ENCODE peak calls at places on chromosome 20, in eight cellular contexts. One of them, this sample, is unnamed.

GRCh38 chr20:33516882-33517281 is 27.0 kb downstream of the CBFA2T2 start:
- DNase-seq in GM20000: no peak
- DNase-seq in mammary epithelial cell: no peak
- DNase-seq in AG04449: no peak
- DNase-seq in B cell: no peak
- DNase-seq in left ventricle myocardium inferior: no peak
- DNase-seq in Calu3: no peak
- DNase-seq in osteocyte: no peak
- DNase-seq in this sample: no peak

GRCh38 chr20:57877131-57877784 is 167.4 kb upstream of the PMEPA1 start:
- DNase-seq in Calu3: no peak
- DNase-seq in B cell: no peak
- DNase-seq in osteocyte: no peak
- DNase-seq in mammary epithelial cell: no peak
- DNase-seq in AG04449: no peak
- DNase-seq in GM20000: no peak
- DNase-seq in left ventricle myocardium inferior: no peak
- DNase-seq in this sample: no peak

GRCh38 chr20:50919567-50919966 is 11.7 kb downstream of the ADNP start:
- DNase-seq in mammary epithelial cell: peak
- DNase-seq in B cell: no peak
- DNase-seq in AG04449: no peak
- DNase-seq in GM20000: no peak
- DNase-seq in osteocyte: no peak
- DNase-seq in left ventricle myocardium inferior: no peak
- DNase-seq in Calu3: peak
- DNase-seq in this sample: no peak

GRCh38 chr20:17202668-17203067 is 24.2 kb upstream of the PCSK2 start:
- DNase-seq in GM20000: no peak
- DNase-seq in mammary epithelial cell: no peak
- DNase-seq in AG04449: no peak
- DNase-seq in osteocyte: no peak
- DNase-seq in left ventricle myocardium inferior: no peak
- DNase-seq in B cell: no peak
- DNase-seq in Calu3: no peak
- DNase-seq in this sample: no peak

GRCh38 chr20:64079273-64080012 is at the start of gene RGS19:
- DNase-seq in GM20000: peak
- DNase-seq in AG04449: no peak
- DNase-seq in Calu3: peak
- DNase-seq in osteocyte: peak
- DNase-seq in left ventricle myocardium inferior: peak
- DNase-seq in B cell: peak
- DNase-seq in mammary epithelial cell: peak
- DNase-seq in this sample: peak

GRCh38 chr20:56831795-56832194 is 202.7 kb downstream of the TFAP2C start:
- DNase-seq in B cell: no peak
- DNase-seq in Calu3: no peak
- DNase-seq in GM20000: no peak
- DNase-seq in AG04449: no peak
- DNase-seq in osteocyte: no peak
- DNase-seq in mammary epithelial cell: no peak
- DNase-seq in left ventricle myocardium inferior: no peak
- DNase-seq in this sample: no peak

GRCh38 chr20:57742506-57743180 is 32.8 kb upstream of the PMEPA1 start:
- DNase-seq in osteocyte: no peak
- DNase-seq in GM20000: no peak
- DNase-seq in B cell: no peak
- DNase-seq in AG04449: no peak
- DNase-seq in mammary epithelial cell: no peak
- DNase-seq in left ventricle myocardium inferior: no peak
- DNase-seq in Calu3: no peak
- DNase-seq in this sample: no peak

GRCh38 chr20:31560900-31561598 is 44.0 kb upstream of the ID1 start:
- DNase-seq in GM20000: no peak
- DNase-seq in B cell: no peak
- DNase-seq in left ventricle myocardium inferior: no peak
- DNase-seq in osteocyte: no peak
- DNase-seq in Calu3: peak
- DNase-seq in AG04449: peak
- DNase-seq in mammary epithelial cell: peak
- DNase-seq in this sample: no peak

GRCh38 chr20:2814587-2815051 is at the start of gene C20orf141:
- DNase-seq in Calu3: no peak
- DNase-seq in GM20000: no peak
- DNase-seq in AG04449: peak
- DNase-seq in left ventricle myocardium inferior: no peak
- DNase-seq in B cell: no peak
- DNase-seq in mammary epithelial cell: peak
- DNase-seq in osteocyte: peak
- DNase-seq in this sample: no peak

GRCh38 chr20:21028921-21029320 is 77.2 kb downstream of the LINC00237 start:
- DNase-seq in Calu3: no peak
- DNase-seq in left ventricle myocardium inferior: no peak
- DNase-seq in AG04449: no peak
- DNase-seq in GM20000: no peak
- DNase-seq in B cell: no peak
- DNase-seq in osteocyte: no peak
- DNase-seq in mammary epithelial cell: no peak
- DNase-seq in this sample: no peak

GRCh38 chr20:41230136-41230535 is 87.4 kb downstream of the ZHX3 start:
- DNase-seq in B cell: no peak
- DNase-seq in AG04449: no peak
- DNase-seq in GM20000: no peak
- DNase-seq in mammary epithelial cell: no peak
- DNase-seq in Calu3: no peak
- DNase-seq in osteocyte: no peak
- DNase-seq in left ventricle myocardium inferior: no peak
- DNase-seq in this sample: no peak

GRCh38 chr20:57570145-57570850 is 9.4 kb downstream of the PCK1 start:
- DNase-seq in AG04449: no peak
- DNase-seq in mammary epithelial cell: no peak
- DNase-seq in left ventricle myocardium inferior: no peak
- DNase-seq in osteocyte: no peak
- DNase-seq in B cell: no peak
- DNase-seq in GM20000: no peak
- DNase-seq in Calu3: no peak
- DNase-seq in this sample: no peak

GRCh38 chr20:51636123-51636522 is 93.6 kb upstream of the NFATC2 start:
- DNase-seq in AG04449: no peak
- DNase-seq in Calu3: no peak
- DNase-seq in B cell: no peak
- DNase-seq in GM20000: no peak
- DNase-seq in left ventricle myocardium inferior: no peak
- DNase-seq in mammary epithelial cell: peak
- DNase-seq in osteocyte: no peak
- DNase-seq in this sample: no peak

GRCh38 chr20:49231461-49231860 is 12.2 kb downstream of the DDX27 start:
- DNase-seq in osteocyte: no peak
- DNase-seq in GM20000: no peak
- DNase-seq in B cell: no peak
- DNase-seq in left ventricle myocardium inferior: no peak
- DNase-seq in mammary epithelial cell: no peak
- DNase-seq in Calu3: no peak
- DNase-seq in AG04449: no peak
- DNase-seq in this sample: no peak

GRCh38 chr20:20237093-20237959 is 130.6 kb upstream of the INSM1 start:
- DNase-seq in GM20000: peak
- DNase-seq in Calu3: peak
- DNase-seq in osteocyte: no peak
- DNase-seq in B cell: peak
- DNase-seq in mammary epithelial cell: peak
- DNase-seq in AG04449: no peak
- DNase-seq in left ventricle myocardium inferior: no peak
- DNase-seq in this sample: peak

GRCh38 chr20:35601990-35602389 is 13.6 kb upstream of the SPAG4 start:
- DNase-seq in mammary epithelial cell: no peak
- DNase-seq in left ventricle myocardium inferior: no peak
- DNase-seq in B cell: no peak
- DNase-seq in osteocyte: no peak
- DNase-seq in GM20000: no peak
- DNase-seq in Calu3: no peak
- DNase-seq in AG04449: no peak
- DNase-seq in this sample: no peak

GRCh38 chr20:35606127-35606526 is 9.5 kb upstream of the SPAG4 start:
- DNase-seq in mammary epithelial cell: no peak
- DNase-seq in GM20000: no peak
- DNase-seq in Calu3: no peak
- DNase-seq in left ventricle myocardium inferior: no peak
- DNase-seq in AG04449: no peak
- DNase-seq in osteocyte: no peak
- DNase-seq in B cell: no peak
- DNase-seq in this sample: no peak

GRCh38 chr20:35603695-35604443 is 11.8 kb upstream of the SPAG4 start:
- DNase-seq in AG04449: no peak
- DNase-seq in mammary epithelial cell: no peak
- DNase-seq in B cell: no peak
- DNase-seq in GM20000: no peak
- DNase-seq in Calu3: no peak
- DNase-seq in left ventricle myocardium inferior: no peak
- DNase-seq in osteocyte: no peak
- DNase-seq in this sample: no peak

GRCh38 chr20:35602851-35603495 is 12.7 kb upstream of the SPAG4 start:
- DNase-seq in B cell: no peak
- DNase-seq in osteocyte: no peak
- DNase-seq in AG04449: no peak
- DNase-seq in mammary epithelial cell: no peak
- DNase-seq in GM20000: no peak
- DNase-seq in left ventricle myocardium inferior: no peak
- DNase-seq in Calu3: no peak
- DNase-seq in this sample: no peak

GRCh38 chr20:35604444-35604750 is 11.2 kb upstream of the SPAG4 start:
- DNase-seq in left ventricle myocardium inferior: no peak
- DNase-seq in GM20000: no peak
- DNase-seq in B cell: peak
- DNase-seq in mammary epithelial cell: no peak
- DNase-seq in osteocyte: no peak
- DNase-seq in AG04449: no peak
- DNase-seq in Calu3: peak
- DNase-seq in this sample: no peak
- TF ChIP-seq CTCF in left ventricle myocardium inferior: no peak
- TF ChIP-seq CTCF in GM20000: peak
- TF ChIP-seq CTCF in B cell: no peak
- TF ChIP-seq CTCF in mammary epithelial cell: peak
- TF ChIP-seq CTCF in osteocyte: peak
- TF ChIP-seq CTCF in AG04449: peak
- TF ChIP-seq CTCF in Calu3: peak
- TF ChIP-seq CTCF in this sample: no peak

GRCh38 chr20:13221673-13222318 is 722 bp downstream of the ISM1 start:
- DNase-seq in AG04449: no peak
- DNase-seq in GM20000: peak
- DNase-seq in B cell: peak
- DNase-seq in left ventricle myocardium inferior: peak
- DNase-seq in osteocyte: no peak
- DNase-seq in Calu3: peak
- DNase-seq in mammary epithelial cell: peak
- DNase-seq in this sample: peak
- TF ChIP-seq CTCF in AG04449: peak
- TF ChIP-seq CTCF in GM20000: no peak
- TF ChIP-seq CTCF in B cell: no peak
- TF ChIP-seq CTCF in left ventricle myocardium inferior: peak
- TF ChIP-seq CTCF in osteocyte: peak
- TF ChIP-seq CTCF in Calu3: no peak
- TF ChIP-seq CTCF in mammary epithelial cell: no peak
- TF ChIP-seq CTCF in this sample: no peak

GRCh38 chr20:44579313-44580090 is 2.9 kb upstream of the PKIG start:
- DNase-seq in B cell: no peak
- DNase-seq in osteocyte: no peak
- DNase-seq in mammary epithelial cell: no peak
- DNase-seq in AG04449: no peak
- DNase-seq in left ventricle myocardium inferior: no peak
- DNase-seq in GM20000: no peak
- DNase-seq in Calu3: no peak
- DNase-seq in this sample: no peak

GRCh38 chr20:44573501-44573869 is 8.9 kb upstream of the PKIG start:
- DNase-seq in AG04449: no peak
- DNase-seq in GM20000: no peak
- DNase-seq in B cell: no peak
- DNase-seq in left ventricle myocardium inferior: no peak
- DNase-seq in mammary epithelial cell: no peak
- DNase-seq in Calu3: no peak
- DNase-seq in osteocyte: no peak
- DNase-seq in this sample: no peak

GRCh38 chr20:44572551-44573500 is 9.6 kb upstream of the PKIG start:
- DNase-seq in mammary epithelial cell: peak
- DNase-seq in B cell: no peak
- DNase-seq in GM20000: no peak
- DNase-seq in left ventricle myocardium inferior: peak
- DNase-seq in AG04449: peak
- DNase-seq in osteocyte: no peak
- DNase-seq in Calu3: no peak
- DNase-seq in this sample: no peak

GRCh38 chr20:44574372-44574771 is 8.0 kb upstream of the PKIG start:
- DNase-seq in mammary epithelial cell: no peak
- DNase-seq in GM20000: no peak
- DNase-seq in AG04449: no peak
- DNase-seq in Calu3: no peak
- DNase-seq in osteocyte: no peak
- DNase-seq in left ventricle myocardium inferior: no peak
- DNase-seq in B cell: no peak
- DNase-seq in this sample: no peak

DNA sequence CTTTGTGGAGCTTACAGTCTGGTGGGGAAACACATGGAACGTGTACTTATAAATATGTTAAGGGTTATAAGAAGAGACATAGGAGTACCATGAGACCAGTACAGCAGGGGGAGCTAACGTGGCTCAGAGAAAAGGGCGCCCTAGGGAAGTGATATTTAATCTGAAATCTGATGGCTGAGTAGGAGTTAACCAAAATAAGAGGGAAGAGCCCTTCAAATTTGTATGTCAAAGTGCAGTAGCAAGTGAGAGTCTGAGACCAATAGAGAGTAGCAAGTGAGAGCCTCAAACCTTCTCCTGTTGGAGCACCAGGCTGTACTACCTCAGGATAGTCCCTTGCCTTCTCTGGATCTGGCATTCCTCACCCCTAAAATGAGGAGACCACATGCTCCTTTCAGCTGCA is 6.1 kb upstream of the PKIG start:
- DNase-seq in osteocyte: no peak
- DNase-seq in left ventricle myocardium inferior: no peak
- DNase-seq in B cell: peak
- DNase-seq in mammary epithelial cell: no peak
- DNase-seq in GM20000: peak
- DNase-seq in AG04449: no peak
- DNase-seq in Calu3: peak
- DNase-seq in this sample: no peak
- TF ChIP-seq CTCF in osteocyte: peak
- TF ChIP-seq CTCF in left ventricle myocardium inferior: peak
- TF ChIP-seq CTCF in B cell: peak
- TF ChIP-seq CTCF in mammary epithelial cell: no peak
- TF ChIP-seq CTCF in GM20000: peak
- TF ChIP-seq CTCF in AG04449: peak
- TF ChIP-seq CTCF in Calu3: peak
- TF ChIP-seq CTCF in this sample: peak

DNA sequence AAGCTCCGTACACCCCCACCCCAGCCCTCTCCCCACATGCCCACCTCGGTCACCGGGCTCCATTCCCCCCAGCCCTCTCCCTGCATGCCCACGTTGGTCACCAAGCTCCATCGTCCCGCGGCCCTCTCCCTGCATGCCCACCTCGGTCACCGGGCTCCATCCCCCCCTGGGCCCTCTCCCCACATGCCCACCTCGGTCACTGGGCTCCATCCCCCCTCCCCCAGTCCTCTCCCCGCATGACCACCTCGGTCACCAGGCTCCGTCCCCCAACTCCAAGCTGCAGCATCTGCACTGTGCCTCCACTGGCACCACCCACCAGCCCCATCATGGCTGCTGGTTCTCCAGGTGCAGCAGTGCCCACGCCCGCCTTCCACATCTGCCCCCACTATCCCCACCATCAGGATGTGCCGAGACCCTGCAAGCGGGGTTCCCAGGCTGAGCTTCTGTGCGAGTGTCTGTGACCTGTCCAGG is 16.8 kb downstream of the TAF4 start:
- DNase-seq in osteocyte: no peak
- DNase-seq in GM20000: no peak
- DNase-seq in B cell: no peak
- DNase-seq in mammary epithelial cell: no peak
- DNase-seq in left ventricle myocardium inferior: no peak
- DNase-seq in AG04449: no peak
- DNase-seq in Calu3: no peak
- DNase-seq in this sample: no peak
- TF ChIP-seq CTCF in osteocyte: no peak
- TF ChIP-seq CTCF in GM20000: no peak
- TF ChIP-seq CTCF in B cell: no peak
- TF ChIP-seq CTCF in mammary epithelial cell: no peak
- TF ChIP-seq CTCF in left ventricle myocardium inferior: no peak
- TF ChIP-seq CTCF in AG04449: no peak
- TF ChIP-seq CTCF in Calu3: no peak
- TF ChIP-seq CTCF in this sample: no peak